ENCODE peak calls at places on chromosomes 5 and 9, in seven cellular contexts. G, Q, H, J, U, K and Y are unnamed samples.

GRCh38 chr9:112072721-112073553 is 102.2 kb downstream of the SUSD1 start:
- DNase-seq in G (no peak), Q (no peak), H (peak; percentile 92), J (peak; percentile 59), U (no peak), K (no peak), Y (no peak)

GRCh38 chr9:131259432-131259885 is 16.9 kb downstream of the FAM78A start:
- DNase-seq in G (no peak), Q (peak; percentile 18), H (no peak), J (peak; percentile 59), U (peak; percentile 14), K (no peak), Y (no peak)

GRCh38 chr5:13480834-13481233 is 463.7 kb downstream of the DNAH5 start:
- DNase-seq in G (no peak), Q (no peak), H (no peak), J (no peak), U (no peak), K (no peak), Y (no peak)

GRCh38 chr5:146490089-146490843 is 25.7 kb downstream of the GPR151 start:
- DNase-seq in G (no peak), Q (no peak), H (no peak), J (no peak), U (no peak), K (no peak), Y (no peak)

GRCh38 chr9:129318121-129319075 is 140.3 kb upstream of the IER5L start:
- DNase-seq in G (no peak), Q (no peak), H (peak; percentile 42), J (no peak), U (no peak), K (peak; percentile 29), Y (no peak)

GRCh38 chr9:131744171-131744714 is 4.4 kb upstream of the RAPGEF1 start:
- DNase-seq in G (peak; percentile 39), Q (no peak), H (peak; percentile 40), J (no peak), U (peak; percentile 55), K (no peak), Y (no peak)

GRCh38 chr9:120640380-120640779 is 60.4 kb upstream of the CDK5RAP2 start:
- DNase-seq in G (no peak), Q (no peak), H (no peak), J (no peak), U (no peak), K (no peak), Y (no peak)

GRCh38 chr5:55172937-55173695 is at the start of gene CDC20B:
- DNase-seq in G (peak; percentile 65), Q (peak; percentile 64), H (peak; percentile 93), J (peak; percentile 99), U (peak; percentile 75), K (peak; percentile 35), Y (no peak)

GRCh38 chr5:14870347-14871083 is 1.1 kb downstream of the ANKH start:
- DNase-seq in G (peak; percentile 32), Q (peak; percentile 42), H (peak; percentile 47), J (peak; percentile 64), U (peak; percentile 84), K (peak; percentile 46), Y (peak; percentile 19)

GRCh38 chr5:32173394-32174010 is 617 bp downstream of the GOLPH3 start:
- DNase-seq in G (no peak), Q (peak; percentile 58), H (peak; percentile 83), J (peak; percentile 83), U (peak; percentile 46), K (peak; percentile 59), Y (peak; percentile 39)

GRCh38 chr5:166338801-166339200 is 1952.6 kb upstream of the WWC1 start:
- DNase-seq in G (no peak), Q (no peak), H (no peak), J (no peak), U (no peak), K (no peak), Y (no peak)

GRCh38 chr5:58042933-58043606 is 416.8 kb downstream of the PLK2 start:
- DNase-seq in G (no peak), Q (no peak), H (no peak), J (no peak), U (no peak), K (no peak), Y (no peak)

GRCh38 chr5:169050146-169050571 is 250.8 kb downstream of the SLIT3 start:
- DNase-seq in G (no peak), Q (no peak), H (peak; percentile 81), J (no peak), U (no peak), K (no peak), Y (peak; percentile 6)

GRCh38 chr5:154380263-154380662 is 65.5 kb upstream of the SAP30L start:
- DNase-seq in G (no peak), Q (no peak), H (no peak), J (no peak), U (no peak), K (no peak), Y (no peak)

GRCh38 chr9:33434317-33435105 is 12.9 kb downstream of the AQP3 start:
- DNase-seq in G (no peak), Q (no peak), H (no peak), J (no peak), U (no peak), K (no peak), Y (no peak)

GRCh38 chr5:14581891-14582796 is 552 bp downstream of the OTULINL start:
- DNase-seq in G (peak; percentile 86), Q (peak; percentile 40), H (peak; percentile 58), J (peak; percentile 74), U (peak; percentile 89), K (no peak), Y (no peak)

GRCh38 chr5:147822686-147823491 is 8.6 kb downstream of the SPINK1 start:
- DNase-seq in G (peak; percentile 5), Q (no peak), H (peak; percentile 70), J (peak; percentile 46), U (peak; percentile 49), K (no peak), Y (peak; percentile 37)

GRCh38 chr5:88664630-88665029 is 218.4 kb downstream of the MEF2C start:
- DNase-seq in G (no peak), Q (no peak), H (no peak), J (no peak), U (no peak), K (no peak), Y (no peak)

GRCh38 chr9:106799146-106799545 is 63.8 kb upstream of the ZNF462 start:
- DNase-seq in G (no peak), Q (no peak), H (peak; percentile 59), J (peak; percentile 74), U (no peak), K (no peak), Y (no peak)

GRCh38 chr9:136136127-136136445 is 17.4 kb upstream of the TMEM250 start:
- DNase-seq in G (no peak), Q (no peak), H (no peak), J (no peak), U (no peak), K (no peak), Y (no peak)

GRCh38 chr5:81554647-81555046 is 160.7 kb upstream of the ACOT12 start:
- DNase-seq in G (no peak), Q (no peak), H (no peak), J (no peak), U (no peak), K (no peak), Y (no peak)

GRCh38 chr5:125295405-125295872 is 549.0 kb upstream of the ZNF608 start:
- DNase-seq in G (no peak), Q (no peak), H (peak; percentile 38), J (peak; percentile 57), U (no peak), K (no peak), Y (no peak)

GRCh38 chr5:143887901-143888648 is 76.1 kb downstream of the HMHB1 start:
- DNase-seq in G (no peak), Q (no peak), H (peak; percentile 91), J (peak; percentile 57), U (no peak), K (no peak), Y (no peak)

GRCh38 chr5:90949469-90950358 is 391.1 kb downstream of the ADGRV1 start:
- DNase-seq in G (no peak), Q (no peak), H (no peak), J (no peak), U (no peak), K (no peak), Y (no peak)

GRCh38 chr5:132733499-132734148 is 3.7 kb downstream of the KIF3A start:
- DNase-seq in G (no peak), Q (no peak), H (no peak), J (no peak), U (no peak), K (no peak), Y (no peak)

GRCh38 chr9:119349548-119349947 is 19.7 kb downstream of the BRINP1 start:
- DNase-seq in G (no peak), Q (no peak), H (no peak), J (no peak), U (no peak), K (no peak), Y (no peak)

GRCh38 chr5:16690243-16690839 is 73.5 kb upstream of the RETREG1 start:
- DNase-seq in G (no peak), Q (no peak), H (peak; percentile 69), J (peak; percentile 90), U (no peak), K (no peak), Y (no peak)

GRCh38 chr9:91159664-91160121 is 202.0 kb downstream of the AUH start:
- DNase-seq in G (no peak), Q (peak; percentile 69), H (no peak), J (no peak), U (no peak), K (peak; percentile 49), Y (no peak)
- H3K27ac ChIP-seq in G (no peak overlapping the region), Q (peak overlapping the region; percentile 49), H (no peak overlapping the region), J (no peak overlapping the region), U (no peak overlapping the region), K (peak overlapping the region; percentile 53), Y (no peak overlapping the region)

DNA sequence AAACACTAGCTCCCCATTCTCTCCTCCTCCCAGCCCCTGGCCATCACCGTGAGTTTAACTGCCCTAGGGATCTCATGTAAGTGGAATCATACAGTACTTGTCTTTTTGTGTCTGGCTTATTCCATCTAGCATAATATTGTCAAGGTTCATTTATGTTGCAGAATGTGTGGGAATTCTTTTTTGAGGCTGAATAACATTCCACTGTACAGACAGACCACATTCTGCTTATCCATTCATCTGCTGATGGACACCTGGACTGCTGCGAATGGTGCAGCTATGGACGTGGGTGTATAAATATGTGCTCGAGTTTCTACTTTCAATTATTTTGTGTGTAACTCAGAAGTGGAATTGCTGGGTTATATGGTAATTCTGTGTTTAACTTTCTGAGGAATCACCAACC is 70.6 kb downstream of the DAP start:
- DNase-seq in G (no peak), Q (no peak), H (no peak), J (no peak), U (no peak), K (no peak), Y (no peak)
- H3K27ac ChIP-seq in G (no peak overlapping the region), Q (no peak overlapping the region), H (no peak overlapping the region), J (peak overlapping the region; percentile 90), U (no peak overlapping the region), K (no peak overlapping the region), Y (no peak overlapping the region)

GRCh38 chr5:141560725-141561483 is 57.9 kb downstream of the DIAPH1 start:
- DNase-seq in G (no peak), Q (peak; percentile 89), H (peak; percentile 96), J (peak; percentile 84), U (no peak), K (peak; percentile 95), Y (peak; percentile 85)
- H3K27ac ChIP-seq in G (no peak overlapping the region), Q (peak overlapping the region; percentile 77), H (peak overlapping the region; percentile 87), J (peak overlapping the region; percentile 94), U (no peak overlapping the region), K (peak overlapping the region; percentile 92), Y (peak overlapping the region; percentile 73)

DNA sequence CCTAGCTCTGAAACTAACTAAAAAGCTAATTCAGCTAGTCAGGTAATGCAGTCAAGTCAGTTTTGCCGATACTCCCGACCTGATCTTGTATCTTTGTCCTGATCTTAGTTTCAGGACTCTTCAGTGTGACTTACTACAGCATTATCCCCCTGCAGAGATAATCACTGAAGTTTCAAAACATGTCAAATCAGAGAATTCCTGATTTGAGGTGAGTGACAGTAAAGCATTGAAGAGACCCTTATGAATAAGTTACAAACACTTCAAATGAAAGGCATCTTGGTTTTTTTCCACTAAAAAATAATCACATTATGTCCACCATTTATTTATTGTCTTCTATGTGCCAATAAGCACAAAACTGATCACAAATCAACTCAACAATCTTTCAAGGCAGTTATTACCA is 47.6 kb downstream of the BAAT start:
- DNase-seq in G (no peak), Q (no peak), H (no peak), J (peak; percentile 31), U (no peak), K (no peak), Y (no peak)
- H3K27ac ChIP-seq in G (no peak overlapping the region), Q (no peak overlapping the region), H (no peak overlapping the region), J (no peak overlapping the region), U (no peak overlapping the region), K (no peak overlapping the region), Y (no peak overlapping the region)